ENCODE peak calls at places on chromosome 2, in six cellular contexts. V is hepatocyte; Y is Right ventricle myocardium superior; X is GM04504; R is activated T-cell treated with anti-CD3 and anti-CD28 coated beads, Interleukin-2, amount 50 U/mL, for 72 hours; O is SK-N-DZ. T is an unnamed sample.

GRCh38 chr2:165594231-165594934 is 124.9 kb downstream of the CSRNP3 start:
- DNase-seq in Y (no peak), R (no peak), V (no peak), X (no peak), O (no peak), T (no peak)

GRCh38 chr2:27102329-27102728 is 15.8 kb downstream of the KHK start:
- DNase-seq in O (no peak), R (no peak), Y (no peak), V (no peak), X (no peak), T (no peak)

GRCh38 chr2:8630676-8631464 is 51.0 kb upstream of the ID2 start:
- DNase-seq in O (no peak), V (no peak), X (no peak), R (no peak), Y (no peak), T (no peak)

GRCh38 chr2:12554235-12555011 is 162.3 kb upstream of the TRIB2 start:
- DNase-seq in V (no peak), Y (no peak), X (no peak), O (peak; percentile 33), R (no peak), T (no peak)

GRCh38 chr2:96532641-96533291 is 3.8 kb upstream of the ARID5A start:
- DNase-seq in V (no peak), R (no peak), Y (no peak), X (no peak), O (no peak), T (no peak)

GRCh38 chr2:239531456-239532304 is 130.9 kb upstream of the HDAC4 start:
- DNase-seq in R (no peak), X (no peak), Y (no peak), V (no peak), O (peak; percentile 56), T (no peak)

GRCh38 chr2:39741871-39742270 is 37.2 kb downstream of the THUMPD2 start:
- DNase-seq in X (no peak), R (no peak), O (no peak), Y (no peak), V (no peak), T (no peak)

GRCh38 chr2:167862787-167863186 is 384.6 kb downstream of the STK39 start:
- DNase-seq in V (no peak), Y (no peak), X (no peak), R (no peak), O (no peak), T (no peak)

GRCh38 chr2:183898641-183899040 is 699.7 kb upstream of the ZNF804A start:
- DNase-seq in V (no peak), X (no peak), Y (no peak), R (no peak), O (no peak), T (no peak)

GRCh38 chr2:32962652-32963051 is 15.9 kb downstream of the LTBP1 start:
- DNase-seq in V (no peak), R (no peak), Y (peak; percentile 47), O (no peak), X (no peak), T (no peak)

GRCh38 chr2:190649798-190650390 is 1.0 kb downstream of the NAB1 start:
- DNase-seq in R (no peak), X (no peak), V (no peak), Y (no peak), O (peak; percentile 30), T (no peak)